ENCODE peak calls at places on chromosomes 11 and 22, in seven cellular contexts. One of them, this sample, is unnamed.
A peak's percentile ranks its signal among the peaks of the same experiment; 100 is the strongest.

GRCh38 chr11:82996966-82997606 is 74.6 kb downstream of the RAB30 start:
- DNase-seq in lower lobe of right lung: no peak
- DNase-seq in uterus: no peak
- DNase-seq in spleen: no peak
- DNase-seq in H9: no peak
- DNase-seq in lung: no peak
- DNase-seq in sigmoid colon: no peak
- DNase-seq in this sample: no peak

GRCh38 chr11:92580931-92581330 is 356.3 kb downstream of the FAT3 start:
- DNase-seq in lower lobe of right lung: no peak
- DNase-seq in uterus: no peak
- DNase-seq in spleen: no peak
- DNase-seq in H9: no peak
- DNase-seq in lung: no peak
- DNase-seq in sigmoid colon: no peak
- DNase-seq in this sample: no peak

GRCh38 chr11:19728436-19728835 is 15.8 kb downstream of the NAV2 start:
- DNase-seq in lower lobe of right lung: peak; percentile 58
- DNase-seq in uterus: no peak
- DNase-seq in spleen: no peak
- DNase-seq in H9: no peak
- DNase-seq in lung: no peak
- DNase-seq in sigmoid colon: no peak
- DNase-seq in this sample: no peak

GRCh38 chr22:47625013-47625385 is 862.5 kb downstream of the TBC1D22A start:
- DNase-seq in lower lobe of right lung: no peak
- DNase-seq in uterus: no peak
- DNase-seq in spleen: no peak
- DNase-seq in H9: peak; percentile 14
- DNase-seq in lung: peak; percentile 19
- DNase-seq in sigmoid colon: peak; percentile 36
- DNase-seq in this sample: peak; percentile 53

GRCh38 chr11:24496728-24497396 is at the start of gene LUZP2:
- DNase-seq in lower lobe of right lung: peak; percentile 38
- DNase-seq in uterus: no peak
- DNase-seq in spleen: peak; percentile 70
- DNase-seq in H9: peak; percentile 77
- DNase-seq in lung: no peak
- DNase-seq in sigmoid colon: no peak
- DNase-seq in this sample: no peak

GRCh38 chr22:27842994-27843431 is 41.5 kb upstream of the MN1 start:
- DNase-seq in lower lobe of right lung: no peak
- DNase-seq in uterus: no peak
- DNase-seq in spleen: no peak
- DNase-seq in H9: no peak
- DNase-seq in lung: no peak
- DNase-seq in sigmoid colon: peak; percentile 64
- DNase-seq in this sample: no peak

GRCh38 chr11:95977534-95978174 is 53.7 kb upstream of the MTMR2 start:
- DNase-seq in lower lobe of right lung: no peak
- DNase-seq in uterus: no peak
- DNase-seq in spleen: no peak
- DNase-seq in H9: no peak
- DNase-seq in lung: no peak
- DNase-seq in sigmoid colon: no peak
- DNase-seq in this sample: no peak

GRCh38 chr11:134508219-134508990 is 96.4 kb upstream of the B3GAT1 start:
- DNase-seq in lower lobe of right lung: no peak
- DNase-seq in uterus: no peak
- DNase-seq in spleen: peak; percentile 64
- DNase-seq in H9: no peak
- DNase-seq in lung: no peak
- DNase-seq in sigmoid colon: peak; percentile 49
- DNase-seq in this sample: no peak

GRCh38 chr11:125517116-125517804 is 21.2 kb upstream of the FEZ1 start:
- DNase-seq in lower lobe of right lung: no peak
- DNase-seq in uterus: peak; percentile 22
- DNase-seq in spleen: no peak
- DNase-seq in H9: peak; percentile 95
- DNase-seq in lung: no peak
- DNase-seq in sigmoid colon: no peak
- DNase-seq in this sample: no peak

GRCh38 chr11:74820763-74821162 is 72.1 kb downstream of the RNF169 start:
- DNase-seq in lower lobe of right lung: no peak
- DNase-seq in uterus: no peak
- DNase-seq in spleen: no peak
- DNase-seq in H9: no peak
- DNase-seq in lung: no peak
- DNase-seq in sigmoid colon: no peak
- DNase-seq in this sample: no peak

GRCh38 chr11:110565344-110565684 is 135.6 kb downstream of the FDX1 start:
- DNase-seq in lower lobe of right lung: no peak
- DNase-seq in uterus: no peak
- DNase-seq in spleen: no peak
- DNase-seq in H9: peak; percentile 64
- DNase-seq in lung: no peak
- DNase-seq in sigmoid colon: no peak
- DNase-seq in this sample: no peak

GRCh38 chr11:92257536-92257935 is 32.9 kb downstream of the FAT3 start:
- DNase-seq in lower lobe of right lung: no peak
- DNase-seq in uterus: no peak
- DNase-seq in spleen: no peak
- DNase-seq in H9: no peak
- DNase-seq in lung: no peak
- DNase-seq in sigmoid colon: no peak
- DNase-seq in this sample: no peak

GRCh38 chr22:25729595-25729994 is 12.4 kb upstream of the MYO18B start:
- DNase-seq in lower lobe of right lung: no peak
- DNase-seq in uterus: no peak
- DNase-seq in spleen: no peak
- DNase-seq in H9: peak; percentile 22
- DNase-seq in lung: no peak
- DNase-seq in sigmoid colon: no peak
- DNase-seq in this sample: peak; percentile 50

DNA sequence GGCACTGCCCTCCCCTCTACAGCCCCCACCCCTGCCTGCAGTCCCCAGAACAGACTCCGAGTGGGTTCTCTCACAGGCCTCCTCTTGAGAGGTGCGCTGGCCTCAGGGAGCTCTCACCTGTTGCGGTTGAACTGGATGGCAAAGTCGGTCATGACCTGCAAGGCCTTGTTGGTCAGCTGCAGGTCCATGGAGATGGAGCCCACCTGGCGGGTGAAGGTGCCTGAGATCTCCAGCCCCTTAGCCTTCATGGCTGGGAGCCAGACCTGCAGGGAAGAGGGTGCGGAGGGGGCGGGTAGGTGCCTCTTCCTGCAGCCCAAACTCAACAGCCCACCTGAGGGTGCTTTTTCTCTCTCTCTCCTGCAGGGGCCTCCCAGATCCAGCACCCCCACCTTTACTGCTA is 18.7 kb upstream of the RASL10A start:
- DNase-seq in lower lobe of right lung: no peak
- DNase-seq in uterus: no peak
- DNase-seq in spleen: no peak
- DNase-seq in H9: no peak
- DNase-seq in lung: no peak
- DNase-seq in sigmoid colon: no peak
- DNase-seq in this sample: no peak
- H3K4me1 ChIP-seq in lower lobe of right lung: no peaks in the 10 kb centered on the region
- H3K4me1 ChIP-seq in uterus: no peaks in the 10 kb centered on the region
- H3K4me1 ChIP-seq in spleen: peaks cover 20% of the 10 kb centered on the region
- H3K4me1 ChIP-seq in H9: no peaks in the 10 kb centered on the region
- H3K4me1 ChIP-seq in lung: peaks cover 3% of the 10 kb centered on the region
- H3K4me1 ChIP-seq in sigmoid colon: no peaks in the 10 kb centered on the region
- H3K4me1 ChIP-seq in this sample: no peaks in the 10 kb centered on the region

GRCh38 chr22:37415210-37415609 is 12.1 kb downstream of the ELFN2 start:
- DNase-seq in lower lobe of right lung: no peak
- DNase-seq in uterus: no peak
- DNase-seq in spleen: no peak
- DNase-seq in H9: no peak
- DNase-seq in lung: no peak
- DNase-seq in sigmoid colon: no peak
- DNase-seq in this sample: no peak

GRCh38 chr22:37416806-37417205 is 10.5 kb downstream of the ELFN2 start:
- DNase-seq in lower lobe of right lung: no peak
- DNase-seq in uterus: no peak
- DNase-seq in spleen: no peak
- DNase-seq in H9: no peak
- DNase-seq in lung: no peak
- DNase-seq in sigmoid colon: no peak
- DNase-seq in this sample: no peak

GRCh38 chr22:37417737-37418348 is 9.4 kb downstream of the ELFN2 start:
- DNase-seq in lower lobe of right lung: no peak
- DNase-seq in uterus: no peak
- DNase-seq in spleen: no peak
- DNase-seq in H9: no peak
- DNase-seq in lung: no peak
- DNase-seq in sigmoid colon: no peak
- DNase-seq in this sample: no peak

GRCh38 chr22:37417264-37417663 is 10.0 kb downstream of the ELFN2 start:
- DNase-seq in lower lobe of right lung: no peak
- DNase-seq in uterus: no peak
- DNase-seq in spleen: no peak
- DNase-seq in H9: no peak
- DNase-seq in lung: no peak
- DNase-seq in sigmoid colon: no peak
- DNase-seq in this sample: no peak

DNA sequence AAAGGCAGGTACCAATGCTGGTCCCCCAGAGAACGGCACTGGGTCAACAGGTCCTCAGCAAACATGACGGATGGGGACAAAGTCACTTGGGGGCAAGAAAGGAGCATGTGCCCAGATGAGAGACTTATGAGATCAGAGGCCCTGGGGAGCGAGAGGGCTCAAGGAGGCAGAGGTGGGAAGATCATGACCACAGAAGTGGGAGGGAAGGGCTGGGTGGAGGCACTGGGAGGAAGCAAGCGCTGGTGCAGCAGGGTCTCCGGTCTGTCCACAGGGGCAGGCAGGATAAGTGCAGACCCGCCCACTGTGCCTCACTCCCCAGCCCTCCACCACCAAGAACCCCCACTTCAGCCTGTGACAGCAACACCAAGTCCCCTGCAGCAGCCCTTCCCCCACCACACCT is 10.9 kb downstream of the ELFN2 start:
- DNase-seq in lower lobe of right lung: no peak
- DNase-seq in uterus: no peak
- DNase-seq in spleen: no peak
- DNase-seq in H9: no peak
- DNase-seq in lung: no peak
- DNase-seq in sigmoid colon: no peak
- DNase-seq in this sample: no peak
- H3K27me3 ChIP-seq in lower lobe of right lung: peaks cover 57% of the 10 kb centered on the region
- H3K27me3 ChIP-seq in uterus: peaks cover 2% of the 10 kb centered on the region
- H3K27me3 ChIP-seq in spleen: peaks cover 70% of the 10 kb centered on the region
- H3K27me3 ChIP-seq in H9: no peaks in the 10 kb centered on the region
- H3K27me3 ChIP-seq in lung: peaks cover 8% of the 10 kb centered on the region
- H3K27me3 ChIP-seq in sigmoid colon: peaks cover 78% of the 10 kb centered on the region
- H3K27me3 ChIP-seq in this sample: no peaks in the 10 kb centered on the region

DNA sequence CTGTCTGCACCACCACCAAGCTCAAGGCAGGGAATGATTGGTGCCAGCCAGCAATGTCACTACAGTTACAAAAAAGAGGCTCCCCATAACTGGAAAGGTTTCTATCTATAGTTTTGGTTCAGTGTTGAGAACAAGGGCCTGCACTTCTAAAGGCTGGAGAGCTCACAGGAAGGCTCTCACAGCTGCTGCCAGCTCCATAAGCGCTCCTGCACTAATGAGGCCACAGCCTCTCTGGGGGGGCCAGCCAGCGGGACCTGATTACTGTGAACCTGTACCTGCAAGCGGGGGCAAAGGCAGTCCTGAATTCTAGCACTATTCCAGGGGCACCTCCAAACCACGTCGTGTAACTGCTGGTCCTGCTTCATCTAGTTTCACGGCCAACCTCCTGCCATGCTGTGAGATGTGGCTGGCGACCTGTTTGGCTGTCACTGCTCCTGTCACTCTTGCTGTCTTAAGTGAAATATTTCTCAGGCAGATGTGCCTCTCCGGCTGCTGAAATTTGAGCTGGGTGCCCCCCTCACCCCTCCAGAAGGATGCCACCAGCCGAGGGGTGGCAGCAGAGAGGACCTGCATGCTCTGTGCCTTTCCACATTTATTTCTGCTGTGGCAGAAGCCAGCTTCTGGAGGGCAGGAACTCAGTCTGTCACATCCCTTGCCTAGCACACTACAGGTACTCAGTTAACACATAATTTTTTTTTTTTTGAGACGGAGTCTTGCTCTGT is 53.3 kb upstream of the ARFGAP3 start:
- DNase-seq in lower lobe of right lung: peak; percentile 25
- DNase-seq in uterus: no peak
- DNase-seq in spleen: no peak
- DNase-seq in H9: no peak
- DNase-seq in lung: no peak
- DNase-seq in sigmoid colon: no peak
- DNase-seq in this sample: no peak
- TF ChIP-seq CTCF in lower lobe of right lung: no peak
- TF ChIP-seq CTCF in uterus: no peak
- TF ChIP-seq CTCF in spleen: no peak
- TF ChIP-seq CTCF in H9: no peak
- TF ChIP-seq CTCF in lung: no peak
- TF ChIP-seq CTCF in sigmoid colon: no peak
- TF ChIP-seq CTCF in this sample: peak; percentile 53

GRCh38 chr11:33721291-33721840 is 14.9 kb downstream of the CD59 start:
- DNase-seq in lower lobe of right lung: no peak
- DNase-seq in uterus: no peak
- DNase-seq in spleen: no peak
- DNase-seq in H9: no peak
- DNase-seq in lung: no peak
- DNase-seq in sigmoid colon: no peak
- DNase-seq in this sample: no peak

GRCh38 chr11:33721984-33722383 is 14.2 kb downstream of the CD59 start:
- DNase-seq in lower lobe of right lung: no peak
- DNase-seq in uterus: no peak
- DNase-seq in spleen: no peak
- DNase-seq in H9: no peak
- DNase-seq in lung: no peak
- DNase-seq in sigmoid colon: no peak
- DNase-seq in this sample: no peak

GRCh38 chr11:33718441-33718840 is 17.8 kb downstream of the CD59 start:
- DNase-seq in lower lobe of right lung: no peak
- DNase-seq in uterus: no peak
- DNase-seq in spleen: no peak
- DNase-seq in H9: no peak
- DNase-seq in lung: no peak
- DNase-seq in sigmoid colon: no peak
- DNase-seq in this sample: no peak

GRCh38 chr11:33722579-33723234 is 13.5 kb downstream of the CD59 start:
- DNase-seq in lower lobe of right lung: no peak
- DNase-seq in uterus: no peak
- DNase-seq in spleen: no peak
- DNase-seq in H9: no peak
- DNase-seq in lung: peak; percentile 37
- DNase-seq in sigmoid colon: no peak
- DNase-seq in this sample: no peak

DNA sequence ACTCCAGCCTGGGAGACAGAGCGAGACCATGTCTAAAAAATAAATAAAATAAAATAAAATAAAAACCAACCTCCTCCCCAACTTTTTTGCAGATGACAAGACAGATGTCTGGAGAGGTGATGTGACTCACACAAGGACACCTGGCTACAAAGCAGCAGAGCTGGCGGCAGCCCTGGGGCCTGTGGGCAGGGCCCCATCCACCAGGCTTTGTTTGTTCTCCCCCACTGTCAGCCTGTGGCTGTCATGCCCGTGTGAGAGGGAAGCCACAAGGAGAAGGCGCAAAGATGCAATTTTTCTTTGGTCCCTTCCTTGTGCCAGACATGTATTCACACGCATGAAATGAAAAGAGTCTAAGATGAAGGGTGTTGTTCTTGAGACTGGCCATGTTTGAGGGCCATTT is 16.6 kb downstream of the CD59 start:
- DNase-seq in lower lobe of right lung: no peak
- DNase-seq in uterus: no peak
- DNase-seq in spleen: no peak
- DNase-seq in H9: no peak
- DNase-seq in lung: no peak
- DNase-seq in sigmoid colon: no peak
- DNase-seq in this sample: no peak
- H3K4me1 ChIP-seq in lower lobe of right lung: peaks cover 74% of the 10 kb centered on the region
- H3K4me1 ChIP-seq in uterus: peaks cover 6% of the 10 kb centered on the region
- H3K4me1 ChIP-seq in spleen: peaks cover 26% of the 10 kb centered on the region
- H3K4me1 ChIP-seq in H9: peaks cover 3% of the 10 kb centered on the region
- H3K4me1 ChIP-seq in lung: peaks cover 29% of the 10 kb centered on the region
- H3K4me1 ChIP-seq in sigmoid colon: no peaks in the 10 kb centered on the region
- H3K4me1 ChIP-seq in this sample: no peaks in the 10 kb centered on the region

This sample was measured in right atrium auricular region.